ENCODE peak calls at places on chromosome 2, in eight cellular contexts. One of them, this sample, is unnamed.
A peak's percentile ranks its signal among the peaks of the same experiment; 100 is the strongest.

GRCh38 chr2:100615886-100616285 is 53.1 kb downstream of the PDCL3 start:
- DNase-seq in foreskin fibroblast: no peak
- DNase-seq in stomach: no peak
- DNase-seq in thoracic aorta: no peak
- DNase-seq in A549: no peak
- DNase-seq in spleen: no peak
- DNase-seq in kidney epithelial cell: no peak
- DNase-seq in transverse colon: no peak
- DNase-seq in this sample: no peak

GRCh38 chr2:74003494-74004211 is 18.9 kb downstream of the TET3 start:
- DNase-seq in kidney epithelial cell: no peak
- DNase-seq in stomach: no peak
- DNase-seq in transverse colon: no peak
- DNase-seq in A549: no peak
- DNase-seq in spleen: peak; percentile 66
- DNase-seq in foreskin fibroblast: peak; percentile 83
- DNase-seq in thoracic aorta: peak; percentile 79
- DNase-seq in this sample: no peak

GRCh38 chr2:68721482-68722071 is 13.0 kb upstream of the ARHGAP25 start:
- DNase-seq in A549: no peak
- DNase-seq in spleen: no peak
- DNase-seq in foreskin fibroblast: no peak
- DNase-seq in stomach: peak; percentile 60
- DNase-seq in thoracic aorta: no peak
- DNase-seq in transverse colon: peak; percentile 35
- DNase-seq in kidney epithelial cell: no peak
- DNase-seq in this sample: no peak

GRCh38 chr2:202494300-202494699 is 118.2 kb downstream of the BMPR2 start:
- DNase-seq in thoracic aorta: no peak
- DNase-seq in stomach: no peak
- DNase-seq in A549: peak; percentile 54
- DNase-seq in kidney epithelial cell: no peak
- DNase-seq in foreskin fibroblast: peak; percentile 73
- DNase-seq in transverse colon: peak; percentile 23
- DNase-seq in spleen: no peak
- DNase-seq in this sample: peak; percentile 24

GRCh38 chr2:218083352-218083676 is 14.3 kb downstream of the RUFY4 start:
- DNase-seq in A549: no peak
- DNase-seq in stomach: no peak
- DNase-seq in foreskin fibroblast: no peak
- DNase-seq in transverse colon: no peak
- DNase-seq in thoracic aorta: no peak
- DNase-seq in spleen: no peak
- DNase-seq in kidney epithelial cell: no peak
- DNase-seq in this sample: no peak

GRCh38 chr2:69915050-69915945 is at the start of gene MXD1:
- DNase-seq in stomach: peak; percentile 38
- DNase-seq in foreskin fibroblast: no peak
- DNase-seq in kidney epithelial cell: no peak
- DNase-seq in thoracic aorta: no peak
- DNase-seq in spleen: peak; percentile 91
- DNase-seq in A549: no peak
- DNase-seq in transverse colon: peak; percentile 35
- DNase-seq in this sample: no peak

GRCh38 chr2:64998658-64999061 is 9.5 kb downstream of the SLC1A4 start:
- DNase-seq in A549: no peak
- DNase-seq in transverse colon: no peak
- DNase-seq in foreskin fibroblast: no peak
- DNase-seq in spleen: no peak
- DNase-seq in kidney epithelial cell: no peak
- DNase-seq in stomach: no peak
- DNase-seq in thoracic aorta: no peak
- DNase-seq in this sample: no peak

GRCh38 chr2:16817305-16818202 is 151.9 kb upstream of the CYRIA start:
- DNase-seq in stomach: no peak
- DNase-seq in A549: no peak
- DNase-seq in kidney epithelial cell: no peak
- DNase-seq in thoracic aorta: no peak
- DNase-seq in foreskin fibroblast: no peak
- DNase-seq in spleen: no peak
- DNase-seq in transverse colon: no peak
- DNase-seq in this sample: no peak

GRCh38 chr2:207173651-207174050 is 7.9 kb upstream of the KLF7 start:
- DNase-seq in transverse colon: no peak
- DNase-seq in thoracic aorta: no peak
- DNase-seq in stomach: no peak
- DNase-seq in kidney epithelial cell: no peak
- DNase-seq in spleen: no peak
- DNase-seq in foreskin fibroblast: no peak
- DNase-seq in A549: no peak
- DNase-seq in this sample: no peak

GRCh38 chr2:144230452-144231085 is 289.4 kb downstream of the ZEB2 start:
- DNase-seq in kidney epithelial cell: peak; percentile 16
- DNase-seq in thoracic aorta: no peak
- DNase-seq in stomach: no peak
- DNase-seq in A549: peak; percentile 23
- DNase-seq in transverse colon: no peak
- DNase-seq in foreskin fibroblast: peak; percentile 20
- DNase-seq in spleen: no peak
- DNase-seq in this sample: no peak

DNA sequence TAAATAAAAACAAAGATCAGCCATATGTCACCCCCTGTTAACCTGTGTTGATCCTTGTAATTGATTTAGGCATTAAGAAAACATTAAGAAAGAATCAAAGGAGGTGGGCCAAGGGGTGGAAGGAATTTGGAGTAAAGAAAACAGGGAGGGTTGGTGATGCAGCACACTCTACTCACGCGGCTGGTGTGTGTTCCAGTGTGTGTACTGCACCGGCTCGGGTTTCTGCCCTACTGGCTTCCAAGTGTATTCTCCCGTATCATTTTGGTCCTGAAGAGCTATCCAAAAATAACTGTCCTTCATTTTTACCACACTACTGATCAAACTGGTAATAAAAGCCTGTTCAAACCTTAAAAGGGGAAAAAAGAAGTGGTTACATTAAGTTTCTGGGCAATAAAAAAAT is 56.9 kb downstream of the PLA2R1 start:
- DNase-seq in spleen: no peak
- DNase-seq in stomach: no peak
- DNase-seq in foreskin fibroblast: no peak
- DNase-seq in thoracic aorta: no peak
- DNase-seq in transverse colon: no peak
- DNase-seq in kidney epithelial cell: no peak
- DNase-seq in A549: no peak
- DNase-seq in this sample: no peak
- TF ChIP-seq CTCF in spleen: no peak
- TF ChIP-seq CTCF in stomach: no peak
- TF ChIP-seq CTCF in foreskin fibroblast: no peak
- TF ChIP-seq CTCF in thoracic aorta: no peak
- TF ChIP-seq CTCF in transverse colon: no peak
- TF ChIP-seq CTCF in kidney epithelial cell: no peak
- TF ChIP-seq CTCF in A549: no peak
- TF ChIP-seq CTCF in this sample: no peak

DNA sequence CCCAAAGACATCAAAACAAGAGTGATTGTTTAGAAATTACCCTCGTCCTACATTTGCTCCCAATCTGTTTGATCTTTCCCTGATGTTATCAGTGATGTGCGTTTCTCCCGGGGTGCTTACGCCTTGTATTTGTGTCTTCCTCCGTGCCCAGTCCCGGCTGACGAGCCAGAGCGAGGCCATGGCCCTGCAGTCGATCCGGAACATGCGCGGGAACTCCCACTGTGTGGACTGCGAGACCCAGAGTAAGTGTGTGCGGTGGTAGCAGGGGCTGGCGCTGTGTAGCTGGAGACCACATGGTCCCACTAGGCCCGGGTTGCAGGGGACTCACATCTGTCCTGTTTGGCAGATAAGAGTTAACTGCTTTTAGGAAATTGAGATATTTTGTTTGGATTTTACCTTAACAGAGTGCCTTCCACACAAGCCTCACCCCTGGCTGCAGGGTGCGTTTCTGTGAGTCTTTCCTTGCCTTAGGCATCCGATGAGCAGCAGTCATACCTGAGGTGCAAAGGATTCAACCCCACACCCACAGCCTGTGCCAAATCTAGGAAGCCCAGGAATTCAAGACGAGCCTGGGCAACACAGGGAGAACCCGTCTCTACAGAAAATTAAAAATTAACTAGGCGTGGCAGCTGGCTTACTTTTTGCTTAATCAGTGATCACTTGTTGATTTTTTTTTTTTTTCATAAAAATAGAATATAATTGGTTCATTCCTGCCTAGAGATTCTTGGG is 127.4 kb downstream of the GBX2 start:
- DNase-seq in kidney epithelial cell: no peak
- DNase-seq in thoracic aorta: no peak
- DNase-seq in transverse colon: no peak
- DNase-seq in A549: no peak
- DNase-seq in stomach: no peak
- DNase-seq in spleen: no peak
- DNase-seq in foreskin fibroblast: no peak
- DNase-seq in this sample: no peak
- H3K4me3 ChIP-seq in kidney epithelial cell: no peak overlapping the region
- H3K4me3 ChIP-seq in thoracic aorta: no peak overlapping the region
- H3K4me3 ChIP-seq in transverse colon: no peak overlapping the region
- H3K4me3 ChIP-seq in A549: no peak overlapping the region
- H3K4me3 ChIP-seq in stomach: no peak overlapping the region
- H3K4me3 ChIP-seq in spleen: no peak overlapping the region
- H3K4me3 ChIP-seq in foreskin fibroblast: no peak overlapping the region
- H3K4me3 ChIP-seq in this sample: no peak overlapping the region

GRCh38 chr2:231692847-231693246 is 15.5 kb upstream of the PTMA start:
- DNase-seq in A549: no peak
- DNase-seq in spleen: peak; percentile 64
- DNase-seq in foreskin fibroblast: no peak
- DNase-seq in kidney epithelial cell: no peak
- DNase-seq in transverse colon: peak; percentile 79
- DNase-seq in thoracic aorta: no peak
- DNase-seq in stomach: no peak
- DNase-seq in this sample: no peak
- TF ChIP-seq CTCF in A549: no peak
- TF ChIP-seq CTCF in spleen: no peak
- TF ChIP-seq CTCF in foreskin fibroblast: no peak
- TF ChIP-seq CTCF in kidney epithelial cell: no peak
- TF ChIP-seq CTCF in transverse colon: peak; percentile 52
- TF ChIP-seq CTCF in thoracic aorta: no peak
- TF ChIP-seq CTCF in stomach: no peak
- TF ChIP-seq CTCF in this sample: no peak

GRCh38 chr2:10028407-10028987 is 14.9 kb upstream of the KLF11 start:
- DNase-seq in spleen: no peak
- DNase-seq in thoracic aorta: no peak
- DNase-seq in foreskin fibroblast: no peak
- DNase-seq in transverse colon: no peak
- DNase-seq in A549: no peak
- DNase-seq in kidney epithelial cell: no peak
- DNase-seq in stomach: no peak
- DNase-seq in this sample: no peak

GRCh38 chr2:10029875-10030223 is 13.5 kb upstream of the KLF11 start:
- DNase-seq in A549: no peak
- DNase-seq in kidney epithelial cell: no peak
- DNase-seq in spleen: no peak
- DNase-seq in foreskin fibroblast: no peak
- DNase-seq in transverse colon: no peak
- DNase-seq in stomach: no peak
- DNase-seq in thoracic aorta: no peak
- DNase-seq in this sample: no peak

GRCh38 chr2:10027931-10028330 is 15.4 kb upstream of the KLF11 start:
- DNase-seq in A549: no peak
- DNase-seq in thoracic aorta: no peak
- DNase-seq in stomach: no peak
- DNase-seq in kidney epithelial cell: no peak
- DNase-seq in foreskin fibroblast: no peak
- DNase-seq in transverse colon: no peak
- DNase-seq in spleen: no peak
- DNase-seq in this sample: no peak

GRCh38 chr2:10030311-10030736 is 13.0 kb upstream of the KLF11 start:
- DNase-seq in spleen: no peak
- DNase-seq in stomach: no peak
- DNase-seq in A549: no peak
- DNase-seq in kidney epithelial cell: no peak
- DNase-seq in foreskin fibroblast: no peak
- DNase-seq in thoracic aorta: no peak
- DNase-seq in transverse colon: no peak
- DNase-seq in this sample: no peak

GRCh38 chr2:10028988-10029874 is 14.1 kb upstream of the KLF11 start:
- DNase-seq in A549: no peak
- DNase-seq in spleen: peak; percentile 94
- DNase-seq in kidney epithelial cell: no peak
- DNase-seq in transverse colon: peak; percentile 64
- DNase-seq in stomach: no peak
- DNase-seq in thoracic aorta: no peak
- DNase-seq in foreskin fibroblast: no peak
- DNase-seq in this sample: no peak
- H3K4me3 ChIP-seq in A549: no peak overlapping the region
- H3K4me3 ChIP-seq in spleen: no peak overlapping the region
- H3K4me3 ChIP-seq in kidney epithelial cell: no peak overlapping the region
- H3K4me3 ChIP-seq in transverse colon: no peak overlapping the region
- H3K4me3 ChIP-seq in stomach: no peak overlapping the region
- H3K4me3 ChIP-seq in thoracic aorta: peak overlapping the region; percentile 29
- H3K4me3 ChIP-seq in foreskin fibroblast: no peak overlapping the region
- H3K4me3 ChIP-seq in this sample: no peak overlapping the region

DNA sequence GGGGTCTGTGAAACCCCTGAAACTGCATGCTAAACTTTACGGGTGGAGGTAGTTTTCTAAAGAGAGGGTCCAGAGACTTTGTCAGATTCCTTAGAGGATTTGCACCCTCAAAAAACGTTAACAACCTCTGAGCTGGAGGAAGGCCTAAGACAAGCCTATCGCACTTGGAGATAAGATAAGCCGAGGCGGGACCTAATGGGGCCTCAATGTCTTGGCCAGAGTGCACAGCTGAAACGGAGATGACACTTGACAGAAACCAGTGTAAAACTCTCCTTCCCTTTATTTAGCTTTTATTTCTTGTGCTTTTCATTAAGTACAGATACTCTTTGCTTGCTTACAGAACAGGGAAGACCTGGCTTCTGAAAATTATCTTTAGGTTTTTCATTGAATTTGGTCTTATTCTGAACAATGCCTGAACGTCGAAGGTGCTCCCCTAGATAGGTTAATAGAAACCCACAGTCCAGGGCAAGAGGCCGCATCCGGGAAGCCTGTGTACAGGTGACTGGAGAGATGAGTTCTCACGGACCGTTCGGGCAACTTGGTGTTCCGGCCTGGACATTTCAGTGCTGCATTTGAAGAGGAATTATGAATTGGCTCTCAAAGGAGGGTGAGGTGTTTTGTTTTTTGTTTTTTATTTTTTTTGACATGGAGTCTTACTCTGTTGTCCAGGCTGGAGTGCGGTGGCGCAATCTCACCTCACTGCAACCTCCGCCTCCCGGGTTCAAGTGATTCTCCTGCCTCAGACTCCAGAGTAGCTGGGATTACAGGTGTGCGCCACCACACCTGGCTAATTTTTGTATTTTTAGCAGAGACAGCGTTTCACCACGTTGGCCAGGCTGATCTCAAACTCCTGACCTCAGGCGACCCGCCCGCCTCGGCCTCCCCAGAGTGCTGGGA is 49.7 kb downstream of the SH3BP4 start:
- DNase-seq in A549: no peak
- DNase-seq in thoracic aorta: no peak
- DNase-seq in transverse colon: peak; percentile 52
- DNase-seq in kidney epithelial cell: no peak
- DNase-seq in foreskin fibroblast: no peak
- DNase-seq in spleen: no peak
- DNase-seq in stomach: peak; percentile 57
- DNase-seq in this sample: no peak
- TF ChIP-seq CTCF in A549: no peak
- TF ChIP-seq CTCF in thoracic aorta: no peak
- TF ChIP-seq CTCF in transverse colon: no peak
- TF ChIP-seq CTCF in kidney epithelial cell: no peak
- TF ChIP-seq CTCF in foreskin fibroblast: no peak
- TF ChIP-seq CTCF in spleen: no peak
- TF ChIP-seq CTCF in stomach: no peak
- TF ChIP-seq CTCF in this sample: no peak

GRCh38 chr2:159091981-159092380 is 123.5 kb downstream of the TANC1 start:
- DNase-seq in A549: no peak
- DNase-seq in foreskin fibroblast: no peak
- DNase-seq in thoracic aorta: no peak
- DNase-seq in spleen: no peak
- DNase-seq in kidney epithelial cell: no peak
- DNase-seq in stomach: no peak
- DNase-seq in transverse colon: peak; percentile 45
- DNase-seq in this sample: no peak
- H3K4me3 ChIP-seq in A549: no peak overlapping the region
- H3K4me3 ChIP-seq in foreskin fibroblast: no peak overlapping the region
- H3K4me3 ChIP-seq in thoracic aorta: peak overlapping the region; percentile 53
- H3K4me3 ChIP-seq in spleen: no peak overlapping the region
- H3K4me3 ChIP-seq in kidney epithelial cell: no peak overlapping the region
- H3K4me3 ChIP-seq in stomach: no peak overlapping the region
- H3K4me3 ChIP-seq in transverse colon: no peak overlapping the region
- H3K4me3 ChIP-seq in this sample: no peak overlapping the region

This sample was measured in HFF-Myc.